ENCODE peak calls at places on chromosomes 4 and X, in four cellular contexts. I is MCF 10A, A is A549, X is choroid plexus epithelial cell. T is an unnamed sample.

GRCh38 chr4:337932-338758 is 531 bp downstream of the ZNF141 start:
- DNase-seq in X (peak), I (peak), A (peak), T (no peak)

GRCh38 chr4:3322059-3322550 is 29.3 kb downstream of the RGS12 start:
- DNase-seq in A (no peak), X (peak), I (no peak), T (no peak)

GRCh38 chr4:53476232-53477037 is 99.0 kb downstream of the FIP1L1 start:
- DNase-seq in A (no peak), X (peak), I (peak), T (peak)

GRCh38 chr4:2792396-2792710 is 532 bp upstream of the SH3BP2 start:
- DNase-seq in I (no peak), X (no peak), A (no peak), T (no peak)

GRCh38 chr4:35250771-35251170 is 993.5 kb downstream of the ARAP2 start:
- DNase-seq in A (no peak), I (peak), X (peak), T (no peak)

GRCh38 chr4:4784379-4784778 is 75.1 kb upstream of the MSX1 start:
- DNase-seq in X (no peak), I (no peak), A (no peak), T (no peak)

GRCh38 chrX:9466115-9466495 is 1.2 kb downstream of the TBL1X start:
- DNase-seq in A (peak), X (no peak), I (no peak), T (no peak)

GRCh38 chr4:55458164-55458563 is 62.4 kb downstream of the TMEM165 start:
- DNase-seq in X (peak), A (no peak), I (peak), T (no peak)

GRCh38 chr4:2667428-2667827 is 88.7 kb downstream of the TNIP2 start:
- DNase-seq in I (no peak), X (peak), A (no peak), T (no peak)

GRCh38 chr4:101724093-101724492 is 66.4 kb upstream of the BANK1 start:
- DNase-seq in X (no peak), I (no peak), A (no peak), T (no peak)

GRCh38 chrX:45714864-45715263 is 514.2 kb upstream of the DIPK2B start:
- DNase-seq in A (no peak), X (peak), I (peak), T (no peak)

GRCh38 chr4:59540311-59540710 is 1659.8 kb upstream of the ADGRL3 start:
- DNase-seq in X (no peak), A (no peak), I (no peak), T (no peak)

GRCh38 chrX:9354918-9355317 is 109.9 kb upstream of the TBL1X start:
- DNase-seq in A (no peak), X (no peak), I (no peak), T (no peak)

GRCh38 chrX:123830309-123830708 is 29.5 kb upstream of the XIAP start:
- DNase-seq in X (peak), A (peak), I (peak), T (peak)

GRCh38 chr4:28277931-28278330 is 1417.3 kb downstream of the STIM2 start:
- DNase-seq in I (no peak), X (no peak), A (no peak), T (no peak)

GRCh38 chrX:147911192-147912022 is at the start of gene FMR1:
- DNase-seq in I (peak), X (peak), A (peak), T (peak)

GRCh38 chrX:46256875-46257274 is 288.3 kb downstream of the ZNF674 start:
- DNase-seq in A (no peak), X (no peak), I (no peak), T (no peak)

GRCh38 chrX:20514358-20514757 is 247.6 kb upstream of the RPS6KA3 start:
- DNase-seq in I (peak), A (peak), X (peak), T (no peak)

GRCh38 chr4:101066586-101066985 is 280.7 kb downstream of the PPP3CA start:
- DNase-seq in A (no peak), X (no peak), I (no peak), T (no peak)

GRCh38 chr4:2299794-2300193 is 37.9 kb upstream of the MXD4 start:
- DNase-seq in A (no peak), X (no peak), I (no peak), T (no peak)

GRCh38 chr4:21641696-21642095 is 306.9 kb downstream of the KCNIP4 start:
- DNase-seq in A (no peak), I (no peak), X (no peak), T (no peak)

GRCh38 chr4:99946346-99947189 is at the start of gene DNAJB14:
- DNase-seq in I (peak), A (no peak), X (peak), T (peak)

GRCh38 chr4:99943904-99944437 is 2.4 kb downstream of the DNAJB14 start:
- DNase-seq in I (no peak), X (no peak), A (no peak), T (no peak)

GRCh38 chr4:99947608-99948007 is 1.2 kb upstream of the DNAJB14 start:
- DNase-seq in X (no peak), I (no peak), A (no peak), T (no peak)

GRCh38 chr4:99947190-99947578 is 766 bp upstream of the DNAJB14 start:
- DNase-seq in I (no peak), A (no peak), X (peak), T (no peak)

GRCh38 chr4:99945718-99946345 is 586 bp downstream of the DNAJB14 start:
- DNase-seq in A (no peak), I (peak), X (peak), T (no peak)
- TF ChIP-seq CTCF in A (no peak), I (no peak), X (peak), T (no peak)

GRCh38 chr4:121277194-121278105 is 103.4 kb downstream of the QRFPR start:
- DNase-seq in I (peak), A (no peak), X (no peak), T (no peak)
- TF ChIP-seq CTCF in I (no peak), A (no peak), X (peak), T (peak)

DNA sequence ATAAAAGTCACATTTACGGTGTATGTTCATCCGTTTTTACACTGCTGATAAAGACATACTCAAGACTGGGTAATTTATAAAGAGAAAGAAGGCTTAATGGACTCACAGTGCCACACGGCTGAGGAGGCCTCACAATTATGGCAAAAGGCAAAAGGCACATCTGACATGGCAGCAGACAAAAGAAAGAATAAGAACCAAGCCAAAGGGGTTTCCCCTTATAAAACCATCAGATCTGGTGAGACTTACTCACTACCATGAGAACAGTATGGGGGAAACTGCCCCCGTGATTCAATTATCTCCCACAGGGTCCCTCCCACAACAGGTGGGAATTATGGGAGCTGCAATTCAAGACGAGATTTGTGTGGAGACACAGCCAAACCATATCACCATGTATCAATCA is 7.3 kb upstream of the GUCY1B1 start:
- DNase-seq in X (no peak), A (no peak), I (no peak), T (no peak)
- TF ChIP-seq CTCF in X (no peak), A (no peak), I (no peak), T (no peak)

GRCh38 chr4:173591760-173592159 is 61.7 kb upstream of the HAND2 start:
- DNase-seq in X (no peak), A (no peak), I (no peak), T (no peak)
- TF ChIP-seq CTCF in X (no peak), A (no peak), I (no peak), T (no peak)

GRCh38 chr4:186727149-186727976 is 3.7 kb upstream of the FAT1 start:
- DNase-seq in X (no peak), I (peak), A (no peak), T (no peak)

GRCh38 chr4:186728631-186729271 is 5.1 kb upstream of the FAT1 start:
- DNase-seq in I (peak), A (no peak), X (no peak), T (no peak)

GRCh38 chr4:186729856-186730255 is 6.2 kb upstream of the FAT1 start:
- DNase-seq in A (no peak), X (no peak), I (no peak), T (no peak)

GRCh38 chr4:186726440-186727148 is 2.9 kb upstream of the FAT1 start:
- DNase-seq in X (peak), A (peak), I (peak), T (peak)

GRCh38 chr4:186727977-186728519 is 4.4 kb upstream of the FAT1 start:
- DNase-seq in I (peak), A (no peak), X (peak), T (no peak)
- TF ChIP-seq CTCF in I (no peak), A (peak), X (peak), T (no peak)

GRCh38 chrX:27619975-27620374 is 29.8 kb downstream of the DCAF8L2 start:
- DNase-seq in I (peak), X (peak), A (no peak), T (no peak)
- TF ChIP-seq CTCF in I (peak), X (peak), A (peak), T (peak)

DNA sequence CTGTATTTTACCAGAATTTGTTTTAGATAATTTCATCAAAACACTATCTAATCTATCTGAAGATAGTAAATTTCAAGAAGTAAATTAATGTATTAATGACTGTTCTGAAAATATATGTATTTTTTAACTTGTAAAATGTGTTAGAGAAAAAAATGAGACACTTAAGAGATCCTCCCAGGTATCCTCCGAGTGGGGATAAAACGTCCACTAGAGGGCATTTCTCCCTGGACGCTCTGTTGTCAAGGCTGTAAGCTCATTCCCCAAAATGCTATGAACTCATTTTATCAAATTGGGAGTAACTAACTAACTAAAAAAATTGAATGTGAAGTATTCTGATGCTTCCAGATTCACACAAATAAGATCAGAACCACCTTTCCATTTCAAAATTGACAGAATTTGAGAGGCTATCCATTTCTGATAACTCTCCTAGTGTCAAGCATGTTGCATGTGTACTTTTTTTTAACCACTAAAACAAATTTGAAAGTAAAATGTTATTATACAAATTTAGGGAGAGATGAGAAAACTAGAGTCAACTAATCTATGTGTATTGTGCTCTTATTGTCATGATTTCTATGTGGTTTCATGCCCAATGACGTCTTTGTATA is 337.3 kb upstream of the HS3ST1 start:
- DNase-seq in X (peak), I (peak), A (peak), T (no peak)
- TF ChIP-seq CTCF in X (peak), I (peak), A (peak), T (peak)

GRCh38 chr4:70902577-70903281 is 560 bp downstream of the MOB1B start:
- DNase-seq in X (no peak), I (peak), A (peak), T (no peak)

GRCh38 chr4:70903282-70903603 is 1.1 kb downstream of the MOB1B start:
- DNase-seq in X (no peak), A (no peak), I (no peak), T (no peak)

GRCh38 chr4:70901607-70901983 is 574 bp upstream of the MOB1B start:
- DNase-seq in I (peak), X (no peak), A (no peak), T (no peak)

GRCh38 chr4:70901984-70902576 is at the start of gene MOB1B:
- DNase-seq in X (peak), A (peak), I (peak), T (peak)
- TF ChIP-seq CTCF in X (peak), A (no peak), I (peak), T (peak)

DNA sequence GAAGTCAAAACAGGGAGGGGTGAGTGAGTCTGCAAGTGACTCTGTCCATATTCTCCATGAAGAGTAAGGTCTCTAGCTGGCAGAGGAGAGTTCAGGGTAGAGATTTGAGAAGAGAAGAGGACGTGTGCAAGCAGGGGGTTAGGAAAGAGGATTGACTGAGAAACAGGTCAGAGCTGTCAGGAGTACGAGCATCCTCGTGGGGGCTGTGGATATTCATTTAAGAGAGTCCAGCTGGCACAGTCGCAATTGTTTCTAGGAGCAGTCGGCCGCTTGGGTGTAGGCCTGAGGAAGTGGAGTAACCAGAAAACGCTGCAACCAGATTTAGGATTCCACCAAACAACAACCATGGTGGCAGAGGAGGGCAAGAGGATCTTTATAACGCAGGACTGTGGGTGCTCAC is 27.9 kb downstream of the PROM1 start:
- DNase-seq in I (no peak), X (no peak), A (no peak), T (no peak)
- TF ChIP-seq CTCF in I (no peak), X (no peak), A (no peak), T (no peak)

T was measured in AG09319.